ENCODE peak calls at places on chromosomes 5 and 9, in four cellular contexts. W is nucleus accumbens, U is H7, T is fibroblast of pulmonary artery. F is an unnamed sample.

GRCh38 chr9:6428940-6429889 is 16.2 kb downstream of the UHRF2 start:
- DNase-seq in W (no peak), U (no peak), T (no peak), F (no peak)

GRCh38 chr5:159099049-159099760 is 511 bp downstream of the EBF1 start:
- DNase-seq in W (no peak), U (peak; percentile 78), T (peak; percentile 69), F (no peak)

GRCh38 chr9:136517012-136517743 is 28.7 kb downstream of the NOTCH1 start:
- DNase-seq in W (no peak), U (peak; percentile 67), T (no peak), F (no peak)

GRCh38 chr5:140988036-140988997 is 22.0 kb downstream of the PCDHAC2 start:
- DNase-seq in W (no peak), U (no peak), T (no peak), F (no peak)

GRCh38 chr5:179762079-179762780 is 29.6 kb downstream of the MAML1 start:
- DNase-seq in W (no peak), U (no peak), T (no peak), F (no peak)

GRCh38 chr5:146706321-146706972 is 172.1 kb downstream of the PPP2R2B start:
- DNase-seq in W (no peak), U (peak; percentile 49), T (no peak), F (peak; percentile 80)

GRCh38 chr5:130231786-130232185 is 327.5 kb downstream of the CHSY3 start:
- DNase-seq in W (no peak), U (no peak), T (no peak), F (no peak)

GRCh38 chr5:69295088-69295754 is 37.4 kb downstream of the CCDC125 start:
- DNase-seq in W (no peak), U (no peak), T (peak; percentile 68), F (no peak)